ENCODE peak calls at places on chromosomes 5 and 9, in six cellular contexts. H is A549, B is ovary, L is HepG2, W is transverse colon, P is suprapubic skin. F is an unnamed sample.

GRCh38 chr5:140800816-140801493 is at the start of gene PCDHA3:
- DNase-seq in W (no peak), H (peak), B (no peak), P (no peak), L (peak), F (no peak)

GRCh38 chr9:120925535-120926396 is 830 bp downstream of the TRAF1 start:
- DNase-seq in W (no peak), H (peak), P (no peak), L (no peak), B (no peak), F (no peak)

GRCh38 chr5:68529581-68529980 is 314.0 kb downstream of the PIK3R1 start:
- DNase-seq in L (no peak), H (no peak), B (no peak), W (no peak), P (no peak), F (no peak)

GRCh38 chr5:103327893-103328292 is 69.3 kb downstream of the MACIR start:
- DNase-seq in L (no peak), H (no peak), P (no peak), B (no peak), W (no peak), F (no peak)

GRCh38 chr9:114006155-114006550 is 71.9 kb downstream of the AMBP start:
- DNase-seq in H (no peak), L (no peak), P (peak), B (peak), W (no peak), F (no peak)

GRCh38 chr5:61330879-61331406 is 1.1 kb upstream of the ZSWIM6 start:
- DNase-seq in L (peak), W (peak), B (peak), H (peak), P (peak), F (peak)

GRCh38 chr5:90553711-90554110 is 4.9 kb upstream of the ADGRV1 start:
- DNase-seq in B (no peak), H (no peak), W (no peak), L (no peak), P (no peak), F (no peak)

GRCh38 chr5:77486344-77486962 is 5.7 kb downstream of the WDR41 start:
- DNase-seq in L (no peak), P (no peak), H (no peak), W (no peak), B (no peak), F (no peak)

DNA sequence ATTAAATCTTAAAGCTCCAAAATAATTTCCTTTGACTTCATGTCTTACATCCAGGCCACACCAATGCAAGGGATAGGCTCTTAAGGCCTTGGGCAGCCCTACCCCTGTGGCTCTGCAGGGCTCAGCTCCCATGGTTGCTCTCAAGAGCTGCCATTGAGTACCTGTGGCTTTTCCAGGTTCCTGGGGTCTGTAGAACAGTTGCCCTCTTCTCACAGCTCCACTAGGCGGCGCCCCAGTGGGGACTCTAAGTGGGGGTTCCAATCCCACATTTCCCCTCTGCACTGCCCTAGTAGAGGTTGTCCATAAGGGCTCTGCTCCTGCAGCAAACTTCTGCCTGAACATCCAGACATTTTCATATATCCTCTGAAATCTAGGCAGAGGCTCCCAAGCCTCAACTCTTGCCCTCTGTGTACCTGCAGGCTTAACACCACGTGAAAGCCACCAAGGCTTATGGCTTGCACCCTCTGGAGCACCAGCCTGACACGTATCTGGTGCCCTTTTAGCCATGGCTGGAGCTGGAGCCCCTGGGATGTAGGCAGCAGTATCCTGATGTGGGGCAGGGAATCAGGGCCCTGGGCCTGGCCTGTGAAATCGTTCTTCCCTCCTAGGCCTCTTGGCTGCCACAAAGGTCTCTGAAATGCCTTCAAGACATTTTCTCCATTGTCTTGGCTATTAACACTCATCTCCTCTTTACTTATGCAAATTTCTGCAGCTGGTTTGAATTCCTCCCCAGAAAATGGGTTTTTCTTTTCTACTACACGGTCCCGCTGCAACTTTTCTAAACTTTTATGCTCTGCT is 185.1 kb downstream of the SMARCA2 start:
- DNase-seq in P (no peak), L (no peak), H (no peak), W (no peak), B (no peak), F (no peak)
- TF ChIP-seq CTCF in P (no peak), L (no peak), H (no peak), W (no peak), B (no peak), F (no peak)

GRCh38 chr5:172918421-172919371 is 40.5 kb upstream of the RPL26L1 start:
- DNase-seq in P (no peak), L (no peak), H (no peak), W (peak), B (no peak), F (peak)

GRCh38 chr5:172920447-172920849 is 38.8 kb upstream of the RPL26L1 start:
- DNase-seq in L (no peak), W (no peak), P (no peak), H (peak), B (no peak), F (no peak)

GRCh38 chr5:172921906-172922305 is 37.3 kb upstream of the RPL26L1 start:
- DNase-seq in H (no peak), W (no peak), P (no peak), B (no peak), L (no peak), F (no peak)

GRCh38 chr5:172919525-172920446 is 39.4 kb upstream of the RPL26L1 start:
- DNase-seq in B (no peak), L (no peak), H (no peak), W (peak), P (no peak), F (peak)

GRCh38 chr5:172920995-172921394 is 38.2 kb upstream of the RPL26L1 start:
- DNase-seq in L (no peak), B (no peak), P (no peak), W (no peak), H (no peak), F (no peak)
- TF ChIP-seq POLR2A in L (no peak), B (no peak), P (no peak), W (no peak), H (no peak), F (no peak)

GRCh38 chr5:97231025-97231636 is 48.1 kb upstream of the RIOK2 start:
- DNase-seq in W (peak), H (peak), L (peak), B (peak), P (no peak), F (no peak)
- TF ChIP-seq EP300 in W (no peak), H (no peak), L (no peak), B (no peak), P (no peak), F (no peak)

DNA sequence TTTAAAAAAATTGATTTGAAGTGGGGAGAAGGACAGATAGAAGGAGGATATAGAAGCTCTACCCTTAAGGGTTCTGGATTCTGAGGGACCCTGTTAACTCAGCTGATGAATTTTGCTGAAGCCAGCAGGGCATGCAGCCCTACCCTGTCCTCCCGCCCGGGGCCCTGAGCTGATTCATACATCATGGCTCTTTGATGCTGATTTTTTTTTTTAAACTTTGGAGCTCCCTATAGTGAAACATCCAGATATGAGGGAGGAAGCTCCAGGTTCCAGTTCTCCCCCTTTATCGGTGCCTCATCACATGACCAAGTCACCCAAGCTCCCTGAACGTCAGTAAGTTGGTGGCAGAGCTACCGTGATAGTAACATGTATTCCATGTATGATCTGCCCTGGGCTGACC is 26.1 kb downstream of the SPARC start:
- DNase-seq in P (no peak), H (no peak), W (no peak), B (no peak), L (no peak), F (no peak)
- TF ChIP-seq CTCF in P (no peak), H (no peak), W (no peak), B (no peak), L (no peak), F (no peak)

GRCh38 chr5:144485540-144485939 is 314.9 kb downstream of the KCTD16 start:
- DNase-seq in L (no peak), P (no peak), H (no peak), W (no peak), B (no peak), F (no peak)

GRCh38 chr5:144484124-144484897 is 313.6 kb downstream of the KCTD16 start:
- DNase-seq in B (no peak), P (no peak), W (no peak), L (no peak), H (no peak), F (no peak)

GRCh38 chr5:144487207-144487606 is 316.5 kb downstream of the KCTD16 start:
- DNase-seq in B (no peak), L (no peak), H (no peak), W (no peak), P (no peak), F (no peak)

DNA sequence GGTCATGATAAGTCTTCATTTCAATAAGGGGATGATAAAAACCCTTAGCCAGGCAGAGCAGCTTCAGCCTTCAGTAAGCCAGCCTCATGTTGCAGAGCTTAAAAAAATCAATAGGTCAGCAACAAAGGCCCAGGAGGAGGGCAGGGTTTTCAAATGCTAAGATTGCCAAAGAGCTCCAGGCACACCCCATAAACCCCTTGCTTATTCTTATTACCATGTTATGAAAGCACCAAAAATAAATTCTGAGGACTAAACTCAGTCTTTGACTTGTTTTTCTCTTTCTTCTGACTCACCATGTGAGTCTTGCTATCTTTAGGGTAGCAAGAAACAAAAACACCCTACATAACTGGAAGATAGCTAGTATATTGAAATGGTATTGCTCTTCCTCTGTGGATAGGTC is 317.1 kb downstream of the KCTD16 start:
- DNase-seq in B (no peak), W (no peak), L (no peak), H (no peak), P (no peak), F (no peak)
- TF ChIP-seq POLR2A in B (no peak), W (no peak), L (no peak), H (no peak), P (no peak), F (no peak)

DNA sequence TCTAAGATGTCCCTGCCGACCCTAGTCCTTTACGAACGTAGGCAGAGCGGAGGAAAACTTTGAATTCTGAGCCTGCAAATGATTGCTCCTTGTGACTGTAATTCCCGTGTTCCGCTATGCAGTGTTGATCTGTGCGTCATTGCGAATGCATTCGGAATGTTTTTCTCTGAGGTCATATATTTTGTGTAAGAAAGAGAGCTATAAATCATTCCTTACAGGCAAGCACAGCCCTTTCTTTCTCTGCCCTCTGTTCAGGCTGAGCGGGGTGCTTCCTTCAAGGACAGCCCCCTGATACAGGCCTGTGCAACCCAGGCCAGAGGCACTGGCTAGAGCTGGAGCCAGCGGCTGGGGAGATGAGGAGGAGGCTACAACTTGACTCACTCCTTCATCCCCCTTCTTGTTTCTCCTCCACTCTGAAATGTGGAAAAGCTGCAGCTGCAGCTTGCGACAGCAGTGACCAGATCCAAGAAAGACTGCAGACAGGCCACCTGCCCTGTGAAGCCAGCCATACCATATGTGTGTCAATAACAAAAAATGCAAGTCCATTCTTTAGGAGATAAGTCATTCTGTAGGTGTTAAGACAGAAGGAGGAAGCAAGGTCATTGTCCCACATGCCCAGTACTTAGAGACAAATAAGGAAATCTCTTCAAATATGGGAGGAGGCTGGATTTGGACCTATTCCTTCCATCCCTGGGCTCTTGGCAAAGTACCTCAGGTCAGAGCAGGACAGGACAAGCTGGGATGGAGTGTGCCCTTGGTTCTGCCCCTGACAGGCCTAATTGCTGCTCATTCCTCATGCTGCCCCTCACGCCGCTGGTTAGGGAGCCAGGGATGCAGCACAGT is 345.7 kb upstream of the WWC1 start:
- DNase-seq in P (no peak), W (no peak), B (no peak), H (no peak), L (no peak), F (no peak)
- TF ChIP-seq EP300 in P (no peak), W (peak), B (no peak), H (no peak), L (no peak), F (peak)

GRCh38 chr5:1896602-1897376 is 14.1 kb upstream of the IRX4 start:
- DNase-seq in H (no peak), B (no peak), L (no peak), P (no peak), W (no peak), F (no peak)
- TF ChIP-seq CTCF in H (no peak), B (no peak), L (no peak), P (no peak), W (no peak), F (no peak)

GRCh38 chr5:72106922-72107873 is at the start of gene MAP1B:
- DNase-seq in W (no peak), B (peak), H (peak), L (peak), P (peak), F (no peak)
- TF ChIP-seq POLR2A in W (no peak), B (no peak), H (peak), L (no peak), P (peak), F (no peak)